ENCODE peak calls at places on chromosome 7, in eight cellular contexts. W is IMR-90, R is heart left ventricle, N is K562, F is cardiac muscle cell, L is SJSA1, S is prostate gland, O is hepatocyte. H is an unnamed sample.

GRCh38 chr7:531777-532176 is 12.1 kb upstream of the PDGFA start:
- DNase-seq in W (no peak), R (no peak), N (no peak), F (no peak), L (no peak), S (no peak), O (no peak), H (no peak)

GRCh38 chr7:11830582-11831382 is 1.2 kb downstream of the THSD7A start:
- DNase-seq in W (peak; percentile 1), R (no peak), N (no peak), F (peak; percentile 9), L (peak; percentile 1), S (no peak), O (peak; percentile 19), H (no peak)

GRCh38 chr7:25967278-25968204 is 184.5 kb upstream of the NFE2L3 start:
- DNase-seq in W (no peak), R (no peak), N (no peak), F (no peak), L (no peak), S (no peak), O (no peak), H (no peak)

GRCh38 chr7:3157541-3158287 is 114.0 kb upstream of the CARD11 start:
- DNase-seq in W (peak; percentile 6), R (no peak), N (no peak), F (no peak), L (no peak), S (no peak), O (no peak), H (no peak)

GRCh38 chr7:2634265-2635145 is 2.7 kb downstream of the TTYH3 start:
- DNase-seq in W (no peak), R (no peak), N (no peak), F (no peak), L (no peak), S (no peak), O (no peak), H (no peak)

GRCh38 chr7:5543361-5543760 is 119.7 kb upstream of the TNRC18 start:
- DNase-seq in W (no peak), R (no peak), N (no peak), F (no peak), L (no peak), S (no peak), O (no peak), H (no peak)

GRCh38 chr7:96327429-96327828 is 5.5 kb upstream of the SLC25A13 start:
- DNase-seq in W (no peak), R (no peak), N (no peak), F (no peak), L (no peak), S (peak; percentile 73), O (peak; percentile 46), H (no peak)

GRCh38 chr7:81248420-81248819 is 329.6 kb upstream of the SEMA3C start:
- DNase-seq in W (no peak), R (no peak), N (no peak), F (no peak), L (peak; percentile 64), S (no peak), O (no peak), H (no peak)

GRCh38 chr7:72087926-72088325 is 324.2 kb downstream of the CALN1 start:
- DNase-seq in W (no peak), R (no peak), N (no peak), F (no peak), L (no peak), S (no peak), O (no peak), H (peak; percentile 11)

GRCh38 chr7:5656233-5656632 is 125.2 kb downstream of the RNF216 start:
- DNase-seq in W (no peak), R (no peak), N (no peak), F (no peak), L (no peak), S (no peak), O (no peak), H (no peak)

GRCh38 chr7:129748710-129749109 is 137.2 kb downstream of the NRF1 start:
- DNase-seq in W (peak; percentile 24), R (no peak), N (no peak), F (no peak), L (no peak), S (no peak), O (no peak), H (no peak)

GRCh38 chr7:6536262-6536770 is 14.9 kb downstream of the GRID2IP start:
- DNase-seq in W (no peak), R (no peak), N (no peak), F (peak; percentile 35), L (no peak), S (no peak), O (no peak), H (no peak)

GRCh38 chr7:2928613-2929311 is 84.7 kb upstream of the GNA12 start:
- DNase-seq in W (no peak), R (no peak), N (no peak), F (no peak), L (no peak), S (no peak), O (no peak), H (no peak)

GRCh38 chr7:101884671-101885596 is 67.5 kb downstream of the CUX1 start:
- DNase-seq in W (no peak), R (no peak), N (no peak), F (no peak), L (no peak), S (no peak), O (no peak), H (no peak)

GRCh38 chr7:71132521-71133231 is 732 bp downstream of the GALNT17 start:
- DNase-seq in W (no peak), R (no peak), N (no peak), F (peak; percentile 45), L (no peak), S (peak; percentile 10), O (peak; percentile 31), H (no peak)

GRCh38 chr7:95441042-95441823 is 6.4 kb upstream of the PON2 start:
- DNase-seq in W (no peak), R (no peak), N (no peak), F (no peak), L (no peak), S (no peak), O (peak; percentile 70), H (no peak)

GRCh38 chr7:158710651-158711102 is 6.1 kb upstream of the NCAPG2 start:
- DNase-seq in W (peak; percentile 23), R (no peak), N (peak; percentile 68), F (no peak), L (no peak), S (no peak), O (no peak), H (no peak)

DNA sequence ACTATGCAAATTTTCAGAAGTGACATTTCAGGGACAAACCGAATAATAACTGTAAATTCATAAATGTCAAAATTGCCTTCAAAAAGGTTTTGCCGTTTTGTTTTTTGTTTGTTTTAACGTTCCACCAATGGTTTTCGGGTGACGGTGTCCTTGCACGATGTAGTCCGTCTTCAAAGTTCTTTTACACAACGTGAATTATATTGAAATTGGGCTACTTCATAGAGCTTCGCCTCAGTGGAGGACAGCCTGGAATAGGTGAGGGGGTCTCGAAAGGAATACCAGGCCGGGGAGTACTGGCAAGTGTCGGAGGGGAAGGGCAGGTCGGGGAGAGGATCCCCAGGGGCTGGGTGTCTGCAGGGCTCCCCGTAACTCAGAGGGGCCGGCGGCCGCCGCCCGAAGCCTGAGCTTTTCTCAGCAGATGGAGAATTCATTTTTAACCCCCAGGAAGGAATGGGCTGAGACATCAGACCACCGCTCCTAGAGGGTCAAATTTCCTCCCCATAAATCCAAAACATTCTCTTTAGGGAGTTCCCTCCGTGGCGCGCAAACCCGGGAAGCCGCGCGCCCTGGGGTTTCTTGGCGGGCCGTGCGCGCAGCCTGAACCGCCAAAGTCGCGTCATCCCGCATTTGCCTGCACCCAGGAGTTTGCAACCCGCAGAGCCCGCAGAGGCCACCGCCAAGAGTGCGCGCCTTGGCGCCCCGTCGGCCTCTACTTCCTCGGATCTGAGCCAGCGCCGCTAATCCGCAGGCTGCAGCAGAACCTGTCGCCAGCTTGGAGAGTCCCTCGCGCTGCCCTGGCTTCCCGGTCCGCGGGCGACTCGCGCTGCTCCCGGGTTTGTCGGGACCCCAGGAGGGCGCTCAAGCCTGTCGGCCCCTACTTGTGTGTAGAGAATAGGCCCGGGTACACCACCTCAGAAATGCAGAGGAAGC is 17.3 kb upstream of the EVX1 start:
- DNase-seq in W (no peak), R (no peak), N (no peak), F (peak; percentile 45), L (no peak), S (no peak), O (no peak), H (no peak)
- H3K27me3 ChIP-seq in W (peaks cover 74% of the 10 kb centered on the region), R (peaks cover 64% of the 10 kb centered on the region), N (peaks cover 21% of the 10 kb centered on the region), F (peaks cover 100% of the 10 kb centered on the region), L (no peaks in the 10 kb centered on the region), S (no peaks in the 10 kb centered on the region), O (peaks cover 78% of the 10 kb centered on the region), H (peaks cover 18% of the 10 kb centered on the region)

GRCh38 chr7:44133295-44133694 is 7.8 kb downstream of the MYL7 start:
- DNase-seq in W (no peak), R (no peak), N (no peak), F (no peak), L (no peak), S (no peak), O (no peak), H (no peak)

GRCh38 chr7:44134943-44135628 is 6.0 kb downstream of the MYL7 start:
- DNase-seq in W (no peak), R (no peak), N (no peak), F (no peak), L (no peak), S (no peak), O (no peak), H (no peak)

GRCh38 chr7:44131173-44132009 is 8.0 kb upstream of the POLD2 start:
- DNase-seq in W (no peak), R (no peak), N (peak; percentile 61), F (peak; percentile 80), L (no peak), S (no peak), O (peak; percentile 66), H (no peak)

GRCh38 chr7:44128721-44129582 is 5.6 kb upstream of the POLD2 start:
- DNase-seq in W (no peak), R (no peak), N (no peak), F (no peak), L (no peak), S (no peak), O (no peak), H (no peak)

DNA sequence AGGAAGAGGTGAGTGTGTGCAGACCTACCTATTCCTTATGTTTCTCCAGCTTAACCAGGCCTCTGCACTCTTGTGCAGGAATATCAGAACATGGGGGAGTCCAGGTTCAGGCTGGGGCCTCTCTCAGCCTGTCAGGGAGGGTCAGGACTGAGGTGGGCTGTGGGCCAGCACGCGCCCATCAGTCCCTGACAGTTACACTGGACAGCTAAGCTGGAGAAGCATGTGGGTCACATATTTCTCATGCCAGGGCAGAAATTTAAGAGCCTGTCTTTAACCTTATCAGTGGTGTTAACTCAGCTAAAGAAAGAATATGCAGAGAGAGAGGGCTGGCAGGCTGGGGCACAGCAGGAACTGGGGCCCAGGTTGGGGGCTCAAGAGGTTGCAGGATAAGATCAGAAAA is 8.7 kb upstream of the POLD2 start:
- DNase-seq in W (peak; percentile 12), R (peak; percentile 59), N (no peak), F (peak; percentile 91), L (no peak), S (no peak), O (no peak), H (no peak)
- H3K4me1 ChIP-seq in W (peaks cover 10% of the 10 kb centered on the region), R (peaks cover 4% of the 10 kb centered on the region), N (peaks cover 4% of the 10 kb centered on the region), F (peaks cover 67% of the 10 kb centered on the region), L (no peaks in the 10 kb centered on the region), S (no peaks in the 10 kb centered on the region), O (peaks cover 3% of the 10 kb centered on the region), H (peaks cover 61% of the 10 kb centered on the region)

GRCh38 chr7:107661865-107662379 is 1.3 kb downstream of the SLC26A4 start:
- DNase-seq in W (no peak), R (no peak), N (no peak), F (no peak), L (no peak), S (no peak), O (no peak), H (no peak)
- H3K27me3 ChIP-seq in W (peaks cover 28% of the 10 kb centered on the region), R (peaks cover 13% of the 10 kb centered on the region), N (no peaks in the 10 kb centered on the region), F (peaks cover 99% of the 10 kb centered on the region), L (peaks cover 35% of the 10 kb centered on the region), S (no peaks in the 10 kb centered on the region), O (peaks cover 73% of the 10 kb centered on the region), H (peaks cover 8% of the 10 kb centered on the region)

GRCh38 chr7:49770838-49771237 is 2.6 kb upstream of the VWC2 start:
- DNase-seq in W (no peak), R (no peak), N (no peak), F (no peak), L (no peak), S (no peak), O (no peak), H (no peak)
- H3K4me1 ChIP-seq in W (no peaks in the 10 kb centered on the region), R (no peaks in the 10 kb centered on the region), N (no peaks in the 10 kb centered on the region), F (peaks cover under 1% of the 10 kb centered on the region), L (no peaks in the 10 kb centered on the region), S (peaks cover 3% of the 10 kb centered on the region), O (peaks cover 22% of the 10 kb centered on the region), H (no peaks in the 10 kb centered on the region)

H was measured in right atrium auricular region.